ENCODE peak calls at places on chromosomes 3 and 15, in five cellular contexts. N is heart left ventricle, C is stomach, E is pancreas, Z is bronchial epithelial cell. U is an unnamed sample. For H3K27me3, the result is how much of the 10 kb centered on the place peaks cover.

GRCh38 chr15:55110446-55110845 is 86.3 kb downstream of the RSL24D1 start:
- DNase-seq in N (no peak), C (no peak), E (no peak), Z (no peak), U (no peak)

GRCh38 chr3:184788751-184789150 is 23.2 kb upstream of the VPS8 start:
- DNase-seq in N (no peak), C (no peak), E (no peak), Z (peak), U (no peak)

GRCh38 chr15:68404056-68404798 is 27.7 kb downstream of the ITGA11 start:
- DNase-seq in N (no peak), C (no peak), E (no peak), Z (no peak), U (no peak)

GRCh38 chr15:57251941-57252340 is 124.4 kb upstream of the CGNL1 start:
- DNase-seq in N (no peak), C (no peak), E (no peak), Z (no peak), U (no peak)

GRCh38 chr15:63532307-63532744 is 27.9 kb downstream of the USP3 start:
- DNase-seq in N (no peak), C (no peak), E (no peak), Z (no peak), U (no peak)

GRCh38 chr3:59818-60217 is 136.7 kb upstream of the CHL1 start:
- DNase-seq in N (no peak), C (no peak), E (no peak), Z (no peak), U (no peak)

GRCh38 chr3:25423780-25424179 is 4.3 kb upstream of the RARB start:
- DNase-seq in N (no peak), C (no peak), E (no peak), Z (peak), U (no peak)

GRCh38 chr3:107740992-107741896 is 218.5 kb downstream of the BBX start:
- DNase-seq in N (no peak), C (no peak), E (no peak), Z (peak), U (no peak)

GRCh38 chr15:34944946-34945345 is 24.6 kb downstream of the AQR start:
- DNase-seq in N (no peak), C (no peak), E (no peak), Z (no peak), U (no peak)

GRCh38 chr3:72432271-72432670 is 416.0 kb downstream of the SHQ1 start:
- DNase-seq in N (no peak), C (no peak), E (no peak), Z (no peak), U (no peak)

GRCh38 chr3:10757821-10758130 is 58.3 kb upstream of the SLC6A11 start:
- DNase-seq in N (no peak), C (no peak), E (no peak), Z (no peak), U (no peak)

DNA sequence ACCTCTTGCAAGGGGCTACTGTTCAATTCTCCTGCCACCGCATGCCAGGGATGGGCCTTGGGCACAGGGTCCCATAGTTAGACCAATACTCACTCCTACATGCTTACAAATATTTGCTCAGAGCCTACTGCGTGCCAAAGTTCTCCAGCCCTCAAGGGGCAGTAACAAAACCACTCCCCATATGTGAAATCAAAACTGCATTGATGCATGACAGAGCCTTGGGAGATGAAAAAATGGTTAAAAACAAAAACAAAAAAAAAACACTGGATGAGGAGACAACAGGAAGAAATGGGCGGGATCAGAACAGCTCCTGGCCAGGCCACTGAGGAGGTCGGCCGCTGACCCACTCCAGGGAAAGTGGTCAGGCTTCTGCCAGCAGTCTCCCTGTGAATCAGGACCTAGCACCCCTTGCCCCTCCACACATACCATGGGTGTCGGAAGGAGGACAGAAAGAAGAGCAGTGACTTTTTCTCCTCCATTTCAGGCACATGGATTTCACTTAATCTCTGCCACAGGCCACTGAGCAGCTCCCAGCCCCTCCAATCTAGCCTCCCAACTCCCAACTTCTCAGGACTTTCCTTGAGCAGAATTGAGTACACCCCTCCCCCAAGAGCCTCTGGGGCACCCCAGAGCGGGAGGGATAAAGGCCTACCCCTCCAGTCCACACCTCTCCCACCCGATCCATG is 2.8 kb downstream of the PLXNB1 start:
- DNase-seq in N (no peak), C (no peak), E (no peak), Z (no peak), U (peak)
- H3K4me3 ChIP-seq in N (peak), C (peak), E (no peak), Z (peak), U (no peak)

DNA sequence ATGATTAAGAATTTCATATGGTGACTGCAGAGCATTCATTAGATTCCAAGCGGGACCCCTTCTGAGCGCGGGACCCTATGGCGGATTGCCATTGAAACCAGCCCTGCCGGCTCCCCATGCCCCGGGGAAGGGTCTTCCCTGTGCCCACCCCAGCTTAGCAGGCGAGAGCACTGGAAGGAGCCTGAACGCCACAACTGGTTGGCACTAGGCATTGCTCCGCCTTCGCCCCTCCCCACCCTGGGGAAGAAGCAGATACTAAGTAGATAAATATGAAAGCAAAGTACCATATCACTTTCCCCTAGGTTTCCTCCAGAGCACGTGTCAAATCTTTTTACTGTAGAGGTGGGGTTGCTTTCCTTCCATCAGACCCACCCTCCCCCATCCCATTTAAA is 70.7 kb downstream of the CYP19A1 start:
- DNase-seq in N (no peak), C (no peak), E (no peak), Z (no peak), U (peak)
- H3K27me3 ChIP-seq in N (under half), C (under half), E (under half), Z (under half), U (under half)

GRCh38 chr3:150063237-150063636 is 92.5 kb upstream of the PFN2 start:
- DNase-seq in N (no peak), C (no peak), E (no peak), Z (no peak), U (no peak)
- H3K4me3 ChIP-seq in N (no peak), C (no peak), E (no peak), Z (no peak), U (no peak)

DNA sequence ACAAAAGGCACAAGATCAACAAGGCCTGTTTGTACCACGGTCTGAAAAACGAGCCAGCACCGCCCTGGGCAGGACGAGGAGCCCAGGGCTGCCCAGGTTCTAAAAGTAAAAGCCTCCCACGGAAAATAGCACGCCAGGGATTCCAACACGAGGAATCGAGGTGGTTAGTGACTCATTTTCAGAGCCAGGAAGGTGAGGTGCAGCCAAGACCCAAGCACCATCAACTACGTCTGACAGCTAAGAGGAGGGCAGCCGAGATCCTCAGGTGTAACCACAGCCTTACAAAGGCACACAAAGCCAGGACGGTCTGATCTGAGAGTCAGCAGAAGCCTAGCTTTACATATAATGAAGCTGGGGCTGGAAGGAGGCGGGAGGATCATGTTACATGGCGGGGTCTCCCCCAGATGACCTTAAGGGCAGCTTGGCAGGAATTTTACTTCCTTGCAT is 52.5 kb downstream of the ATP10A start:
- DNase-seq in N (no peak), C (no peak), E (no peak), Z (no peak), U (peak)
- H3K27me3 ChIP-seq in N (under half), C (under half), E (under half), Z (under half), U (under half)

DNA sequence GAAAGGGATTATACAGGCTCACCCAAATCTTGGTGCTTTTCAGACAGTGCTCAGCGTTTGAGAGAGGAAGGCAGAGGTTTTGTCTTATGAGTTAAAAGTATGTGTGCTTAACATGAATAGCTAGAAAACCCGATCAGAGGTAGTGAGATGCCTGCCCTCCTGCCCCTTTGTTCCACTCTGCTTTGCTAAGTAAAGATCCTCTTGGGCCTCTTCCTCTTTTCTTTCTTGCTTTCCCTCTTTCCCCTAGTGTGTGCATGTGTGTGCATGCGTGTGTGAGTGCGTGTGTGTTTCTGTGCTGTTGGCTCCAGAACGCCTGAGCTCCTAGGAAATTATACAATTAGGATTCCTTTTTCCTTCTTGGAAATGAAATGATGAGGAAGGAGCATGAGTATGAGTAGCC is 261.3 kb upstream of the NR2E3 start:
- DNase-seq in N (no peak), C (no peak), E (no peak), Z (no peak), U (no peak)
- H3K4me3 ChIP-seq in N (no peak), C (no peak), E (no peak), Z (no peak), U (no peak)

GRCh38 chr3:52514576-52514975 is 19.1 kb downstream of the NT5DC2 start:
- DNase-seq in N (no peak), C (no peak), E (no peak), Z (no peak), U (no peak)

GRCh38 chr3:52512105-52512504 is 17.0 kb downstream of the STAB1 start:
- DNase-seq in N (no peak), C (no peak), E (no peak), Z (no peak), U (no peak)

GRCh38 chr3:52511509-52511908 is 16.4 kb downstream of the STAB1 start:
- DNase-seq in N (no peak), C (no peak), E (no peak), Z (no peak), U (no peak)

GRCh38 chr3:52513281-52513680 is 18.1 kb downstream of the STAB1 start:
- DNase-seq in N (no peak), C (no peak), E (no peak), Z (no peak), U (no peak)

DNA sequence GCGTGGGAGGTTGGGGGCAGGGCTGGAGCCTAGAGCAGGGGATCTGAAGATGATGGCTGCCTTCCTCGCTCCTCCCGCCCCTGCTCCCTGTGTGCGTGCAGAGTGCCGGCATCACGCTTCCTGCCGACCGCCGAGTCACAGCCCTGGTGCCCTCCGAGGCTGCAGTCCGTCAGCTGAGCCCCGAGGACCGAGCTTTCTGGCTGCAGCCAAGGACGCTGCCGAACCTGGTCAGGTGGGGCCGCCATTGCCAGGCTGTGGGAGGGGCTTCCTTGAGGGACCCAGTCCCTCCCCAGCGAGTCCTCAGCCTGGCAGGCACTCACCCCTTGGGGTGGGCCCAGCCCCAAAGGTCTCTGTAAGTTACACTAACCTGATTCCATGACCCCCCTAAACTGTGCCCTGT is 17.6 kb downstream of the STAB1 start:
- DNase-seq in N (no peak), C (no peak), E (no peak), Z (no peak), U (peak)
- H3K27me3 ChIP-seq in N (under half), C (under half), E (under half), Z (under half), U (under half)

GRCh38 chr15:40160021-40160420 is 848 bp upstream of the BUB1B start:
- DNase-seq in N (no peak), C (no peak), E (no peak), Z (no peak), U (no peak)

GRCh38 chr15:40162552-40162951 is 1.7 kb downstream of the BUB1B start:
- DNase-seq in N (no peak), C (no peak), E (no peak), Z (no peak), U (no peak)

GRCh38 chr15:40160689-40161688 is at the start of gene BUB1B:
- DNase-seq in N (peak), C (peak), E (peak), Z (peak), U (peak)

GRCh38 chr15:40163657-40164416 is 3.0 kb downstream of the BUB1B start:
- DNase-seq in N (no peak), C (no peak), E (no peak), Z (no peak), U (no peak)

GRCh38 chr15:40161693-40162401 is 978 bp downstream of the BUB1B start:
- DNase-seq in N (no peak), C (no peak), E (no peak), Z (no peak), U (peak)
- H3K4me3 ChIP-seq in N (peak), C (peak), E (no peak), Z (peak), U (peak)

GRCh38 chr15:72342385-72342784 is 22.4 kb upstream of the CELF6 start:
- DNase-seq in N (no peak), C (peak), E (no peak), Z (peak), U (peak)

GRCh38 chr15:72340366-72340765 is 20.4 kb upstream of the CELF6 start:
- DNase-seq in N (no peak), C (no peak), E (no peak), Z (no peak), U (no peak)

GRCh38 chr15:72341361-72341760 is 21.4 kb upstream of the CELF6 start:
- DNase-seq in N (no peak), C (no peak), E (no peak), Z (no peak), U (peak)

GRCh38 chr15:72344602-72345001 is 24.6 kb upstream of the CELF6 start:
- DNase-seq in N (no peak), C (no peak), E (no peak), Z (no peak), U (no peak)

GRCh38 chr15:72345280-72345679 is 25.3 kb upstream of the CELF6 start:
- DNase-seq in N (no peak), C (no peak), E (no peak), Z (no peak), U (no peak)
- H3K27me3 ChIP-seq in N (under half), C (under half), E (under half), Z (under half), U (under half)

DNA sequence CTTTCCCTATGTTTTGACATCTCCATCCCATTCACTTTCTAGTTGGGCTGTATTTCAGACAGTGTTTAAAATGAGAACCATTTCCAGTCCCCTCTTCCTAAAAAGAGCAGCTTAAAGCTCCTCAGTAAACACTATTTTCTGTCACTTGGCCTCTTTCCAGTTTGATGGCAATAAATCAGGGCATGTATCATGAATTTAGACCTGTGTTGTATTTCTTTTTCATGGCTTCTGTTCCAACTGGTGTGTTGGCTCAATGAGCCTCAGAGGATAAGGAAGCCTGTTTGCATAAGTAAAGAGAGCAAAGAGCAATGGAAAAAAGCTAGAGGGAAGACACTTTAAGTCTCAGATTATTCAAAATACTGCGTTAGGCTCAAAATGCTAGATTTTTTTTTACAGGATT is 7.2 kb downstream of the CCDC80 start:
- DNase-seq in N (no peak), C (no peak), E (no peak), Z (no peak), U (no peak)
- H3K4me3 ChIP-seq in N (peak), C (no peak), E (no peak), Z (no peak), U (no peak)

GRCh38 chr15:77819841-77820728 is 187.4 kb upstream of the LINGO1 start:
- DNase-seq in N (no peak), C (no peak), E (no peak), Z (no peak), U (peak)
- H3K27me3 ChIP-seq in N (under half), C (under half), E (under half), Z (under half), U (under half)